ENCODE peak calls at places on chromosomes 11 and 22, in nine cellular contexts. One of them, this sample, is unnamed.

GRCh38 chr11:107996025-107996776 is 12.5 kb upstream of the CUL5 start:
- DNase-seq in NCI-H1092: no peak
- DNase-seq in fibroblast of lung: no peak
- DNase-seq in effector CD8-positive, alpha-beta T cell: no peak
- DNase-seq in effector CD4-positive, alpha-beta T cell: no peak
- DNase-seq in naive thymus-derived CD8-positive, alpha-beta T cell: no peak
- DNase-seq in activated B cell treated with CpG ODN at 0.5 μM for 24 hours: no peak
- DNase-seq in C1 segment of cervical spinal cord: no peak
- DNase-seq in stimulated activated naive CD4-positive, alpha-beta T cell: no peak
- DNase-seq in this sample: no peak

GRCh38 chr22:32325416-32325801 is 32.3 kb upstream of the RFPL3 start:
- DNase-seq in NCI-H1092: peak; percentile 3
- DNase-seq in fibroblast of lung: no peak
- DNase-seq in effector CD8-positive, alpha-beta T cell: no peak
- DNase-seq in effector CD4-positive, alpha-beta T cell: no peak
- DNase-seq in naive thymus-derived CD8-positive, alpha-beta T cell: peak; percentile 10
- DNase-seq in activated B cell treated with CpG ODN at 0.5 μM for 24 hours: no peak
- DNase-seq in C1 segment of cervical spinal cord: no peak
- DNase-seq in stimulated activated naive CD4-positive, alpha-beta T cell: no peak
- DNase-seq in this sample: no peak

GRCh38 chr22:39820266-39820665 is 73.3 kb downstream of the ENTHD1 start:
- DNase-seq in NCI-H1092: no peak
- DNase-seq in fibroblast of lung: peak; percentile 84
- DNase-seq in effector CD8-positive, alpha-beta T cell: no peak
- DNase-seq in effector CD4-positive, alpha-beta T cell: no peak
- DNase-seq in naive thymus-derived CD8-positive, alpha-beta T cell: no peak
- DNase-seq in activated B cell treated with CpG ODN at 0.5 μM for 24 hours: no peak
- DNase-seq in C1 segment of cervical spinal cord: no peak
- DNase-seq in stimulated activated naive CD4-positive, alpha-beta T cell: no peak
- DNase-seq in this sample: no peak

GRCh38 chr22:38513063-38513462 is 7.0 kb upstream of the DDX17 start:
- DNase-seq in NCI-H1092: no peak
- DNase-seq in fibroblast of lung: no peak
- DNase-seq in effector CD8-positive, alpha-beta T cell: peak; percentile 17
- DNase-seq in effector CD4-positive, alpha-beta T cell: no peak
- DNase-seq in naive thymus-derived CD8-positive, alpha-beta T cell: peak; percentile 52
- DNase-seq in activated B cell treated with CpG ODN at 0.5 μM for 24 hours: no peak
- DNase-seq in C1 segment of cervical spinal cord: no peak
- DNase-seq in stimulated activated naive CD4-positive, alpha-beta T cell: peak; percentile 18
- DNase-seq in this sample: no peak

GRCh38 chr22:41479671-41480396 is 10.9 kb downstream of the ACO2 start:
- DNase-seq in NCI-H1092: no peak
- DNase-seq in fibroblast of lung: peak; percentile 72
- DNase-seq in effector CD8-positive, alpha-beta T cell: no peak
- DNase-seq in effector CD4-positive, alpha-beta T cell: no peak
- DNase-seq in naive thymus-derived CD8-positive, alpha-beta T cell: no peak
- DNase-seq in activated B cell treated with CpG ODN at 0.5 μM for 24 hours: no peak
- DNase-seq in C1 segment of cervical spinal cord: peak; percentile 45
- DNase-seq in stimulated activated naive CD4-positive, alpha-beta T cell: no peak
- DNase-seq in this sample: peak; percentile 61

GRCh38 chr22:37226514-37226913 is 14.2 kb upstream of the SSTR3 start:
- DNase-seq in NCI-H1092: no peak
- DNase-seq in fibroblast of lung: no peak
- DNase-seq in effector CD8-positive, alpha-beta T cell: no peak
- DNase-seq in effector CD4-positive, alpha-beta T cell: no peak
- DNase-seq in naive thymus-derived CD8-positive, alpha-beta T cell: no peak
- DNase-seq in activated B cell treated with CpG ODN at 0.5 μM for 24 hours: no peak
- DNase-seq in C1 segment of cervical spinal cord: no peak
- DNase-seq in stimulated activated naive CD4-positive, alpha-beta T cell: no peak
- DNase-seq in this sample: no peak

GRCh38 chr11:131787119-131787518 is 416.7 kb downstream of the NTM start:
- DNase-seq in NCI-H1092: no peak
- DNase-seq in fibroblast of lung: no peak
- DNase-seq in effector CD8-positive, alpha-beta T cell: no peak
- DNase-seq in effector CD4-positive, alpha-beta T cell: no peak
- DNase-seq in naive thymus-derived CD8-positive, alpha-beta T cell: no peak
- DNase-seq in activated B cell treated with CpG ODN at 0.5 μM for 24 hours: no peak
- DNase-seq in C1 segment of cervical spinal cord: no peak
- DNase-seq in stimulated activated naive CD4-positive, alpha-beta T cell: no peak
- DNase-seq in this sample: no peak

GRCh38 chr22:35534091-35534490 is 6.5 kb upstream of the RASD2 start:
- DNase-seq in NCI-H1092: no peak
- DNase-seq in fibroblast of lung: no peak
- DNase-seq in effector CD8-positive, alpha-beta T cell: no peak
- DNase-seq in effector CD4-positive, alpha-beta T cell: no peak
- DNase-seq in naive thymus-derived CD8-positive, alpha-beta T cell: no peak
- DNase-seq in activated B cell treated with CpG ODN at 0.5 μM for 24 hours: no peak
- DNase-seq in C1 segment of cervical spinal cord: no peak
- DNase-seq in stimulated activated naive CD4-positive, alpha-beta T cell: no peak
- DNase-seq in this sample: no peak

GRCh38 chr11:11661356-11662040 is 39.7 kb upstream of the GALNT18 start:
- DNase-seq in NCI-H1092: no peak
- DNase-seq in fibroblast of lung: no peak
- DNase-seq in effector CD8-positive, alpha-beta T cell: no peak
- DNase-seq in effector CD4-positive, alpha-beta T cell: no peak
- DNase-seq in naive thymus-derived CD8-positive, alpha-beta T cell: no peak
- DNase-seq in activated B cell treated with CpG ODN at 0.5 μM for 24 hours: no peak
- DNase-seq in C1 segment of cervical spinal cord: no peak
- DNase-seq in stimulated activated naive CD4-positive, alpha-beta T cell: no peak
- DNase-seq in this sample: peak; percentile 61

GRCh38 chr11:70270104-70270876 is at the start of gene PPFIA1:
- DNase-seq in NCI-H1092: peak; percentile 95
- DNase-seq in fibroblast of lung: peak; percentile 90
- DNase-seq in effector CD8-positive, alpha-beta T cell: peak; percentile 94
- DNase-seq in effector CD4-positive, alpha-beta T cell: peak; percentile 92
- DNase-seq in naive thymus-derived CD8-positive, alpha-beta T cell: peak; percentile 97
- DNase-seq in activated B cell treated with CpG ODN at 0.5 μM for 24 hours: peak; percentile 98
- DNase-seq in C1 segment of cervical spinal cord: peak; percentile 87
- DNase-seq in stimulated activated naive CD4-positive, alpha-beta T cell: peak; percentile 93
- DNase-seq in this sample: peak; percentile 97

GRCh38 chr11:14251754-14252153 is 107.2 kb downstream of the RRAS2 start:
- DNase-seq in NCI-H1092: no peak
- DNase-seq in fibroblast of lung: no peak
- DNase-seq in effector CD8-positive, alpha-beta T cell: no peak
- DNase-seq in effector CD4-positive, alpha-beta T cell: no peak
- DNase-seq in naive thymus-derived CD8-positive, alpha-beta T cell: no peak
- DNase-seq in activated B cell treated with CpG ODN at 0.5 μM for 24 hours: no peak
- DNase-seq in C1 segment of cervical spinal cord: no peak
- DNase-seq in stimulated activated naive CD4-positive, alpha-beta T cell: no peak
- DNase-seq in this sample: no peak

GRCh38 chr11:77084581-77085191 is 17.9 kb downstream of the CAPN5 start:
- DNase-seq in NCI-H1092: no peak
- DNase-seq in fibroblast of lung: no peak
- DNase-seq in effector CD8-positive, alpha-beta T cell: no peak
- DNase-seq in effector CD4-positive, alpha-beta T cell: no peak
- DNase-seq in naive thymus-derived CD8-positive, alpha-beta T cell: no peak
- DNase-seq in activated B cell treated with CpG ODN at 0.5 μM for 24 hours: no peak
- DNase-seq in C1 segment of cervical spinal cord: no peak
- DNase-seq in stimulated activated naive CD4-positive, alpha-beta T cell: no peak
- DNase-seq in this sample: no peak

GRCh38 chr22:26182723-26183122 is 13.5 kb downstream of the SEZ6L start:
- DNase-seq in NCI-H1092: no peak
- DNase-seq in fibroblast of lung: no peak
- DNase-seq in effector CD8-positive, alpha-beta T cell: no peak
- DNase-seq in effector CD4-positive, alpha-beta T cell: no peak
- DNase-seq in naive thymus-derived CD8-positive, alpha-beta T cell: no peak
- DNase-seq in activated B cell treated with CpG ODN at 0.5 μM for 24 hours: no peak
- DNase-seq in C1 segment of cervical spinal cord: no peak
- DNase-seq in stimulated activated naive CD4-positive, alpha-beta T cell: no peak
- DNase-seq in this sample: no peak

GRCh38 chr11:72758690-72759389 is 6.6 kb upstream of the ARAP1 start:
- DNase-seq in NCI-H1092: peak; percentile 79
- DNase-seq in fibroblast of lung: peak; percentile 93
- DNase-seq in effector CD8-positive, alpha-beta T cell: no peak
- DNase-seq in effector CD4-positive, alpha-beta T cell: no peak
- DNase-seq in naive thymus-derived CD8-positive, alpha-beta T cell: no peak
- DNase-seq in activated B cell treated with CpG ODN at 0.5 μM for 24 hours: no peak
- DNase-seq in C1 segment of cervical spinal cord: no peak
- DNase-seq in stimulated activated naive CD4-positive, alpha-beta T cell: no peak
- DNase-seq in this sample: no peak

GRCh38 chr22:24189249-24190158 is 8.2 kb downstream of the SUSD2 start:
- DNase-seq in NCI-H1092: no peak
- DNase-seq in fibroblast of lung: peak; percentile 38
- DNase-seq in effector CD8-positive, alpha-beta T cell: no peak
- DNase-seq in effector CD4-positive, alpha-beta T cell: no peak
- DNase-seq in naive thymus-derived CD8-positive, alpha-beta T cell: peak; percentile 43
- DNase-seq in activated B cell treated with CpG ODN at 0.5 μM for 24 hours: peak; percentile 33
- DNase-seq in C1 segment of cervical spinal cord: no peak
- DNase-seq in stimulated activated naive CD4-positive, alpha-beta T cell: peak; percentile 14
- DNase-seq in this sample: peak; percentile 66

GRCh38 chr11:35146074-35146521 is 7.1 kb downstream of the CD44 start:
- DNase-seq in NCI-H1092: no peak
- DNase-seq in fibroblast of lung: no peak
- DNase-seq in effector CD8-positive, alpha-beta T cell: no peak
- DNase-seq in effector CD4-positive, alpha-beta T cell: peak; percentile 62
- DNase-seq in naive thymus-derived CD8-positive, alpha-beta T cell: no peak
- DNase-seq in activated B cell treated with CpG ODN at 0.5 μM for 24 hours: no peak
- DNase-seq in C1 segment of cervical spinal cord: no peak
- DNase-seq in stimulated activated naive CD4-positive, alpha-beta T cell: no peak
- DNase-seq in this sample: no peak

GRCh38 chr11:82776377-82776776 is 42.7 kb upstream of the FAM181B start:
- DNase-seq in NCI-H1092: no peak
- DNase-seq in fibroblast of lung: peak; percentile 33
- DNase-seq in effector CD8-positive, alpha-beta T cell: no peak
- DNase-seq in effector CD4-positive, alpha-beta T cell: no peak
- DNase-seq in naive thymus-derived CD8-positive, alpha-beta T cell: no peak
- DNase-seq in activated B cell treated with CpG ODN at 0.5 μM for 24 hours: no peak
- DNase-seq in C1 segment of cervical spinal cord: no peak
- DNase-seq in stimulated activated naive CD4-positive, alpha-beta T cell: no peak
- DNase-seq in this sample: no peak

GRCh38 chr11:36222755-36223635 is 66.2 kb downstream of the COMMD9 start:
- DNase-seq in NCI-H1092: no peak
- DNase-seq in fibroblast of lung: peak; percentile 59
- DNase-seq in effector CD8-positive, alpha-beta T cell: no peak
- DNase-seq in effector CD4-positive, alpha-beta T cell: no peak
- DNase-seq in naive thymus-derived CD8-positive, alpha-beta T cell: no peak
- DNase-seq in activated B cell treated with CpG ODN at 0.5 μM for 24 hours: no peak
- DNase-seq in C1 segment of cervical spinal cord: no peak
- DNase-seq in stimulated activated naive CD4-positive, alpha-beta T cell: no peak
- DNase-seq in this sample: peak; percentile 59

GRCh38 chr11:124657922-124658321 is 15.6 kb downstream of the SIAE start:
- DNase-seq in NCI-H1092: no peak
- DNase-seq in fibroblast of lung: peak; percentile 15
- DNase-seq in effector CD8-positive, alpha-beta T cell: no peak
- DNase-seq in effector CD4-positive, alpha-beta T cell: no peak
- DNase-seq in naive thymus-derived CD8-positive, alpha-beta T cell: no peak
- DNase-seq in activated B cell treated with CpG ODN at 0.5 μM for 24 hours: no peak
- DNase-seq in C1 segment of cervical spinal cord: no peak
- DNase-seq in stimulated activated naive CD4-positive, alpha-beta T cell: no peak
- DNase-seq in this sample: no peak

This sample was measured in retina.